ENCODE peak calls at places on chromosomes 7 and 10, in five cellular contexts. One of them, this sample, is unnamed.

GRCh38 chr7:151379193-151379520 is 30.7 kb downstream of the WDR86 start:
- DNase-seq in non-pigmented ciliary epithelial cell: no peak
- DNase-seq in SHP77 treated with DMSO at 0.1 percent for 48 hours: no peak
- DNase-seq in caudate nucleus: no peak
- DNase-seq in activated CD4-positive, alpha-beta T cell treated with anti-CD3 and anti-CD28 coated beads, Interleukin-2, amount 50 U/mL, for 48 hours: no peak
- DNase-seq in this sample: no peak

GRCh38 chr7:152411389-152411788 is 24.4 kb downstream of the KMT2C start:
- DNase-seq in non-pigmented ciliary epithelial cell: no peak
- DNase-seq in SHP77 treated with DMSO at 0.1 percent for 48 hours: no peak
- DNase-seq in caudate nucleus: no peak
- DNase-seq in activated CD4-positive, alpha-beta T cell treated with anti-CD3 and anti-CD28 coated beads, Interleukin-2, amount 50 U/mL, for 48 hours: no peak
- DNase-seq in this sample: no peak

GRCh38 chr10:121627810-121628209 is 29.6 kb upstream of the FGFR2 start:
- DNase-seq in non-pigmented ciliary epithelial cell: no peak
- DNase-seq in SHP77 treated with DMSO at 0.1 percent for 48 hours: no peak
- DNase-seq in caudate nucleus: no peak
- DNase-seq in activated CD4-positive, alpha-beta T cell treated with anti-CD3 and anti-CD28 coated beads, Interleukin-2, amount 50 U/mL, for 48 hours: no peak
- DNase-seq in this sample: no peak

GRCh38 chr7:2956526-2957368 is 86.9 kb downstream of the CARD11 start:
- DNase-seq in non-pigmented ciliary epithelial cell: peak
- DNase-seq in SHP77 treated with DMSO at 0.1 percent for 48 hours: no peak
- DNase-seq in caudate nucleus: no peak
- DNase-seq in activated CD4-positive, alpha-beta T cell treated with anti-CD3 and anti-CD28 coated beads, Interleukin-2, amount 50 U/mL, for 48 hours: peak
- DNase-seq in this sample: no peak

GRCh38 chr10:95835149-95835860 is 72.5 kb upstream of the CC2D2B start:
- DNase-seq in non-pigmented ciliary epithelial cell: no peak
- DNase-seq in SHP77 treated with DMSO at 0.1 percent for 48 hours: no peak
- DNase-seq in caudate nucleus: no peak
- DNase-seq in activated CD4-positive, alpha-beta T cell treated with anti-CD3 and anti-CD28 coated beads, Interleukin-2, amount 50 U/mL, for 48 hours: no peak
- DNase-seq in this sample: no peak

GRCh38 chr10:43595739-43596298 is 10.4 kb upstream of the ZNF485 start:
- DNase-seq in non-pigmented ciliary epithelial cell: no peak
- DNase-seq in SHP77 treated with DMSO at 0.1 percent for 48 hours: no peak
- DNase-seq in caudate nucleus: no peak
- DNase-seq in activated CD4-positive, alpha-beta T cell treated with anti-CD3 and anti-CD28 coated beads, Interleukin-2, amount 50 U/mL, for 48 hours: no peak
- DNase-seq in this sample: no peak

GRCh38 chr10:32131388-32131787 is 75.2 kb upstream of the KIF5B start:
- DNase-seq in non-pigmented ciliary epithelial cell: no peak
- DNase-seq in SHP77 treated with DMSO at 0.1 percent for 48 hours: no peak
- DNase-seq in caudate nucleus: no peak
- DNase-seq in activated CD4-positive, alpha-beta T cell treated with anti-CD3 and anti-CD28 coated beads, Interleukin-2, amount 50 U/mL, for 48 hours: no peak
- DNase-seq in this sample: no peak

GRCh38 chr10:126905776-126906703 is 812 bp downstream of the DOCK1 start:
- DNase-seq in non-pigmented ciliary epithelial cell: no peak
- DNase-seq in SHP77 treated with DMSO at 0.1 percent for 48 hours: no peak
- DNase-seq in caudate nucleus: no peak
- DNase-seq in activated CD4-positive, alpha-beta T cell treated with anti-CD3 and anti-CD28 coated beads, Interleukin-2, amount 50 U/mL, for 48 hours: no peak
- DNase-seq in this sample: no peak

GRCh38 chr7:123601530-123601929 is at the start of gene ASB15:
- DNase-seq in non-pigmented ciliary epithelial cell: no peak
- DNase-seq in SHP77 treated with DMSO at 0.1 percent for 48 hours: peak
- DNase-seq in caudate nucleus: no peak
- DNase-seq in activated CD4-positive, alpha-beta T cell treated with anti-CD3 and anti-CD28 coated beads, Interleukin-2, amount 50 U/mL, for 48 hours: no peak
- DNase-seq in this sample: no peak

GRCh38 chr7:49001610-49002033 is 77.3 kb downstream of the CDC14C start:
- DNase-seq in non-pigmented ciliary epithelial cell: no peak
- DNase-seq in SHP77 treated with DMSO at 0.1 percent for 48 hours: peak
- DNase-seq in caudate nucleus: no peak
- DNase-seq in activated CD4-positive, alpha-beta T cell treated with anti-CD3 and anti-CD28 coated beads, Interleukin-2, amount 50 U/mL, for 48 hours: peak
- DNase-seq in this sample: no peak

GRCh38 chr10:58998924-58999713 is 177.3 kb upstream of the PHYHIPL start:
- DNase-seq in non-pigmented ciliary epithelial cell: peak
- DNase-seq in SHP77 treated with DMSO at 0.1 percent for 48 hours: no peak
- DNase-seq in caudate nucleus: peak
- DNase-seq in activated CD4-positive, alpha-beta T cell treated with anti-CD3 and anti-CD28 coated beads, Interleukin-2, amount 50 U/mL, for 48 hours: no peak
- DNase-seq in this sample: peak

GRCh38 chr10:104028146-104028545 is 57.5 kb downstream of the COL17A1 start:
- DNase-seq in non-pigmented ciliary epithelial cell: no peak
- DNase-seq in SHP77 treated with DMSO at 0.1 percent for 48 hours: no peak
- DNase-seq in caudate nucleus: peak
- DNase-seq in activated CD4-positive, alpha-beta T cell treated with anti-CD3 and anti-CD28 coated beads, Interleukin-2, amount 50 U/mL, for 48 hours: no peak
- DNase-seq in this sample: no peak

GRCh38 chr10:5390607-5391205 is 13.9 kb downstream of the TUBAL3 start:
- DNase-seq in non-pigmented ciliary epithelial cell: no peak
- DNase-seq in SHP77 treated with DMSO at 0.1 percent for 48 hours: no peak
- DNase-seq in caudate nucleus: no peak
- DNase-seq in activated CD4-positive, alpha-beta T cell treated with anti-CD3 and anti-CD28 coated beads, Interleukin-2, amount 50 U/mL, for 48 hours: no peak
- DNase-seq in this sample: no peak

GRCh38 chr7:132256721-132257212 is 319.5 kb downstream of the PLXNA4 start:
- DNase-seq in non-pigmented ciliary epithelial cell: no peak
- DNase-seq in SHP77 treated with DMSO at 0.1 percent for 48 hours: no peak
- DNase-seq in caudate nucleus: no peak
- DNase-seq in activated CD4-positive, alpha-beta T cell treated with anti-CD3 and anti-CD28 coated beads, Interleukin-2, amount 50 U/mL, for 48 hours: no peak
- DNase-seq in this sample: no peak

GRCh38 chr10:78170026-78170475 is 136.4 kb downstream of the RPS24 start:
- DNase-seq in non-pigmented ciliary epithelial cell: no peak
- DNase-seq in SHP77 treated with DMSO at 0.1 percent for 48 hours: no peak
- DNase-seq in caudate nucleus: no peak
- DNase-seq in activated CD4-positive, alpha-beta T cell treated with anti-CD3 and anti-CD28 coated beads, Interleukin-2, amount 50 U/mL, for 48 hours: no peak
- DNase-seq in this sample: no peak

GRCh38 chr7:128814496-128814895 is 15.7 kb upstream of the FLNC start:
- DNase-seq in non-pigmented ciliary epithelial cell: no peak
- DNase-seq in SHP77 treated with DMSO at 0.1 percent for 48 hours: no peak
- DNase-seq in caudate nucleus: peak
- DNase-seq in activated CD4-positive, alpha-beta T cell treated with anti-CD3 and anti-CD28 coated beads, Interleukin-2, amount 50 U/mL, for 48 hours: no peak
- DNase-seq in this sample: no peak

GRCh38 chr7:149827089-149827981 is 10.8 kb upstream of the ZNF862 start:
- DNase-seq in non-pigmented ciliary epithelial cell: no peak
- DNase-seq in SHP77 treated with DMSO at 0.1 percent for 48 hours: no peak
- DNase-seq in caudate nucleus: no peak
- DNase-seq in activated CD4-positive, alpha-beta T cell treated with anti-CD3 and anti-CD28 coated beads, Interleukin-2, amount 50 U/mL, for 48 hours: no peak
- DNase-seq in this sample: no peak

GRCh38 chr10:48594799-48595198 is 10.1 kb downstream of the ARHGAP22 start:
- DNase-seq in non-pigmented ciliary epithelial cell: no peak
- DNase-seq in SHP77 treated with DMSO at 0.1 percent for 48 hours: no peak
- DNase-seq in caudate nucleus: no peak
- DNase-seq in activated CD4-positive, alpha-beta T cell treated with anti-CD3 and anti-CD28 coated beads, Interleukin-2, amount 50 U/mL, for 48 hours: no peak
- DNase-seq in this sample: no peak

GRCh38 chr10:22765660-22766547 is 51.5 kb upstream of the PIP4K2A start:
- DNase-seq in non-pigmented ciliary epithelial cell: no peak
- DNase-seq in SHP77 treated with DMSO at 0.1 percent for 48 hours: no peak
- DNase-seq in caudate nucleus: no peak
- DNase-seq in activated CD4-positive, alpha-beta T cell treated with anti-CD3 and anti-CD28 coated beads, Interleukin-2, amount 50 U/mL, for 48 hours: no peak
- DNase-seq in this sample: no peak

This sample was measured in C1 segment of cervical spinal cord.